ENCODE peak calls at places on chromosomes 16 and 17, in nine cellular contexts. S, W, A, I, Y, B, H, N and Z are unnamed samples.

GRCh38 chr16:85729907-85730465 is 20.9 kb downstream of the C16orf74 start:
- DNase-seq in S (no peak), W (no peak), A (no peak), I (no peak), Y (no peak), B (no peak), H (no peak), N (no peak), Z (no peak)

GRCh38 chr16:72921620-72922019 is 126.3 kb downstream of the ZFHX3 start:
- DNase-seq in S (no peak), W (no peak), A (no peak), I (no peak), Y (no peak), B (no peak), H (no peak), N (no peak), Z (no peak)

GRCh38 chr17:71635187-71635586 is 485.6 kb upstream of the SOX9 start:
- DNase-seq in S (peak; percentile 69), W (no peak), A (no peak), I (no peak), Y (no peak), B (no peak), H (no peak), N (no peak), Z (no peak)

GRCh38 chr16:84449156-84450140 is 55.0 kb downstream of the MEAK7 start:
- DNase-seq in S (peak; percentile 82), W (no peak), A (no peak), I (no peak), Y (no peak), B (no peak), H (no peak), N (no peak), Z (no peak)

GRCh38 chr16:19348578-19349315 is 63.2 kb downstream of the CLEC19A start:
- DNase-seq in S (no peak), W (no peak), A (no peak), I (no peak), Y (no peak), B (peak; percentile 14), H (no peak), N (no peak), Z (no peak)

GRCh38 chr16:23025692-23026305 is 123.5 kb downstream of the USP31 start:
- DNase-seq in S (no peak), W (no peak), A (no peak), I (no peak), Y (no peak), B (no peak), H (peak; percentile 8), N (no peak), Z (peak; percentile 17)

GRCh38 chr17:81135503-81136283 is 29.6 kb upstream of the PVALEF start:
- DNase-seq in S (peak; percentile 25), W (no peak), A (no peak), I (no peak), Y (no peak), B (no peak), H (no peak), N (no peak), Z (no peak)

GRCh38 chr16:81604960-81605383 is 160.4 kb downstream of the CMIP start:
- DNase-seq in S (no peak), W (no peak), A (no peak), I (peak; percentile 78), Y (no peak), B (peak; percentile 78), H (no peak), N (no peak), Z (no peak)

GRCh38 chr16:89338863-89339262 is 121.4 kb downstream of the ZNF778 start:
- DNase-seq in S (no peak), W (no peak), A (no peak), I (no peak), Y (no peak), B (no peak), H (no peak), N (no peak), Z (no peak)